ENCODE peak calls at places on chromosome 2, in four cellular contexts. U is K562, R is HepG2, P is GM12878. S is an unnamed sample.

GRCh38 chr2:235605306-235605998 is 111.6 kb downstream of the AGAP1 start:
- DNase-seq in P (no peak), U (no peak), R (no peak), S (no peak)

GRCh38 chr2:213524164-213524563 is 239.9 kb downstream of the SPAG16 start:
- DNase-seq in R (no peak), P (no peak), U (no peak), S (no peak)

GRCh38 chr2:75047907-75048625 is 89.6 kb downstream of the POLE4 start:
- DNase-seq in U (peak), R (no peak), P (no peak), S (no peak)

GRCh38 chr2:238970553-238971081 is 122.7 kb downstream of the TWIST2 start:
- DNase-seq in P (no peak), R (peak), U (peak), S (peak)

GRCh38 chr2:71742953-71743601 is 289.7 kb downstream of the DYSF start:
- DNase-seq in U (peak), R (no peak), P (no peak), S (no peak)

GRCh38 chr2:203743441-203743932 is 37.0 kb downstream of the CD28 start:
- DNase-seq in U (no peak), R (no peak), P (no peak), S (no peak)

GRCh38 chr2:19543271-19544019 is 185.0 kb upstream of the OSR1 start:
- DNase-seq in U (no peak), P (no peak), R (no peak), S (no peak)

GRCh38 chr2:34738691-34739090 is 1139.6 kb upstream of the FAM98A start:
- DNase-seq in P (no peak), U (no peak), R (no peak), S (peak)

GRCh38 chr2:218229851-218230250 is 12.9 kb downstream of the ARPC2 start:
- DNase-seq in P (no peak), U (no peak), R (no peak), S (no peak)

GRCh38 chr2:42493885-42494433 is at the start of gene KCNG3:
- DNase-seq in U (peak), R (peak), P (no peak), S (peak)

GRCh38 chr2:161077367-161078210 is 82.6 kb upstream of the TANK start:
- DNase-seq in P (peak), U (no peak), R (no peak), S (no peak)

GRCh38 chr2:228763600-228763999 is 507.5 kb downstream of the PID1 start:
- DNase-seq in P (no peak), U (no peak), R (no peak), S (no peak)

GRCh38 chr2:890791-891190 is 59.9 kb upstream of the SNTG2 start:
- DNase-seq in R (no peak), U (no peak), P (no peak), S (no peak)

GRCh38 chr2:74712223-74713053 is 58.4 kb downstream of the SEMA4F start:
- DNase-seq in R (no peak), P (no peak), U (no peak), S (no peak)

GRCh38 chr2:16656087-16656486 is 9.5 kb downstream of the CYRIA start:
- DNase-seq in U (no peak), R (no peak), P (no peak), S (no peak)

GRCh38 chr2:16654775-16655456 is 10.7 kb downstream of the CYRIA start:
- DNase-seq in U (no peak), R (no peak), P (no peak), S (no peak)

GRCh38 chr2:16658082-16658481 is 7.6 kb downstream of the CYRIA start:
- DNase-seq in P (no peak), R (no peak), U (no peak), S (no peak)

GRCh38 chr2:16655457-16655837 is 10.2 kb downstream of the CYRIA start:
- DNase-seq in P (no peak), U (no peak), R (no peak), S (no peak)

DNA sequence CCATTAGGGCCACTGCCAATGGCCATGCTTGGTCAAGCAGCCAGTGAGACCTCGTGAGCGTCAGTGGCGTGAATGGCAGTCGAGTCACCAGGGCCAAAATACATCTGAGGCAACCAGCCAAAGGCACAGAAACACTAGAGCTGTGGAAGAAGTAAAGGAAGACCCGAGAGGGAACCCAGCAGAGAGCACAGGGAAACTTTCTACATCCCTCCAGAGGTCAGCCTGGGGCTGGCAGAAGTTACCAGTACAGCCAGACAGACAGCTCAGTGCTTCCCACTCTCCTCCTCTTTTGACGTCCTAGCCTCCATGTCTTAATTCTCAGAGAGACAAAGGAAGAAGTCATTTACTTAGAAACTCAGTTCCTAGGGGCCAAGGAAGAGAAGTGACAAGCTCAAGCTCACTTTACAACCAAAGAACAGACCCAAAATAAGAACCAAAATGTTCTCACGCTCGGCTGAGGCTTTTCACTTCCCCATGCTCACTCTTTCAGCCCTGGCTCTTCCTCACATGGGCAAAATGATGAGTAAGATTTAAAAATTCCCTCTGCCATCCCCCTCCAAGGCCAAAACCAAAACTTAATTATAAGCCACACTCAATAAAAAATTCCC is 8.7 kb downstream of the CYRIA start:
- DNase-seq in R (no peak), U (no peak), P (peak), S (no peak)
- TF ChIP-seq CEBPB in R (no peak), U (no peak), P (no peak), S (no peak)

GRCh38 chr2:138948070-138948539 is 167.9 kb upstream of the NXPH2 start:
- DNase-seq in U (no peak), R (no peak), P (no peak), S (no peak)
- TF ChIP-seq HDAC6 in U (no peak), R (no peak), P (no peak), S (no peak)

GRCh38 chr2:60485055-60485454 is 68.4 kb downstream of the BCL11A start:
- DNase-seq in R (peak), U (no peak), P (no peak), S (no peak)

GRCh38 chr2:60481257-60481656 is 72.2 kb downstream of the BCL11A start:
- DNase-seq in R (no peak), U (no peak), P (no peak), S (no peak)

GRCh38 chr2:60484080-60484737 is 69.2 kb downstream of the BCL11A start:
- DNase-seq in U (no peak), P (no peak), R (peak), S (no peak)

GRCh38 chr2:60485550-60485949 is 67.9 kb downstream of the BCL11A start:
- DNase-seq in U (no peak), P (no peak), R (no peak), S (no peak)

DNA sequence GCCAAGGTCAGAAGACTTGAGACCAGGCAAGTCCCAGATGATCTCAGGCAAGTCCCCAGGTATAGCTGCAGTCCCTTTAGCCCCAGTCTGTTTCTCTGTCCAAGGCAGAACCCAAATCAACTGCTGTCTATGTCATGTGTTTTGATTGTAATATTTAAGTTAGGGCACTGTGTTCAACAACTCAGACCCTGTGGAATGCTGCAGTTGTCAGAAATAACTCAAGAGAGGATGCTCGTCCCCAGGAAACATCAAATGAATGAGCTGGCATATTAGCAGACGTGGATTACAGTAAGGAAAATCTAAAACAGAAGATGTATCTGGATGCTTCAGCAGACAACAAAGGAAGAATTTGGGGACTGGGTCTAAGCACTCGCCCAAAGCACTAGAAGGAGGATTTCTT is 70.1 kb downstream of the BCL11A start:
- DNase-seq in P (no peak), R (no peak), U (no peak), S (no peak)
- TF ChIP-seq CEBPB in P (no peak), R (no peak), U (no peak), S (no peak)

GRCh38 chr2:62284980-62285379 is 89.1 kb downstream of the B3GNT2 start:
- DNase-seq in P (no peak), R (no peak), U (no peak), S (no peak)

GRCh38 chr2:62286089-62286785 is 90.3 kb downstream of the B3GNT2 start:
- DNase-seq in U (no peak), P (no peak), R (no peak), S (no peak)

GRCh38 chr2:62287335-62287734 is 91.4 kb downstream of the B3GNT2 start:
- DNase-seq in R (no peak), P (no peak), U (no peak), S (no peak)

GRCh38 chr2:62291052-62291451 is 95.1 kb downstream of the B3GNT2 start:
- DNase-seq in P (no peak), R (no peak), U (no peak), S (no peak)

GRCh38 chr2:62287895-62288589 is 92.1 kb downstream of the B3GNT2 start:
- DNase-seq in R (peak), P (peak), U (peak), S (no peak)
- TF ChIP-seq HDAC6 in R (no peak), P (no peak), U (no peak), S (no peak)

S was measured in H1.